ENCODE peak calls at places on chromosomes 6 and 20, in six cellular contexts. One of them, this sample, is unnamed.

GRCh38 chr6:3247255-3248146 is 11.2 kb upstream of the PSMG4 start:
- DNase-seq in tibial nerve: peak
- DNase-seq in GM12878: no peak
- DNase-seq in adrenal gland: peak
- DNase-seq in uterus: peak
- DNase-seq in heart left ventricle: peak
- DNase-seq in this sample: peak

GRCh38 chr6:5728726-5729434 is 277.8 kb downstream of the NRN1 start:
- DNase-seq in GM12878: no peak
- DNase-seq in heart left ventricle: no peak
- DNase-seq in tibial nerve: no peak
- DNase-seq in adrenal gland: no peak
- DNase-seq in uterus: no peak
- DNase-seq in this sample: no peak

GRCh38 chr6:43623880-43624785 is 4.9 kb downstream of the GTPBP2 start:
- DNase-seq in GM12878: no peak
- DNase-seq in heart left ventricle: no peak
- DNase-seq in uterus: peak
- DNase-seq in adrenal gland: no peak
- DNase-seq in tibial nerve: no peak
- DNase-seq in this sample: peak

GRCh38 chr20:25467441-25467840 is 60.0 kb downstream of the GINS1 start:
- DNase-seq in adrenal gland: no peak
- DNase-seq in tibial nerve: no peak
- DNase-seq in uterus: no peak
- DNase-seq in GM12878: no peak
- DNase-seq in heart left ventricle: no peak
- DNase-seq in this sample: no peak

GRCh38 chr6:117025310-117025709 is 148.3 kb downstream of the RFX6 start:
- DNase-seq in tibial nerve: no peak
- DNase-seq in adrenal gland: no peak
- DNase-seq in heart left ventricle: no peak
- DNase-seq in uterus: no peak
- DNase-seq in GM12878: no peak
- DNase-seq in this sample: no peak

GRCh38 chr6:67102743-67103142 is 1395.7 kb upstream of the EYS start:
- DNase-seq in heart left ventricle: no peak
- DNase-seq in tibial nerve: no peak
- DNase-seq in adrenal gland: no peak
- DNase-seq in GM12878: no peak
- DNase-seq in uterus: no peak
- DNase-seq in this sample: no peak

GRCh38 chr20:11850901-11851300 is 66.8 kb upstream of the BTBD3 start:
- DNase-seq in GM12878: no peak
- DNase-seq in adrenal gland: no peak
- DNase-seq in uterus: no peak
- DNase-seq in tibial nerve: no peak
- DNase-seq in heart left ventricle: no peak
- DNase-seq in this sample: no peak

GRCh38 chr6:74577619-74578018 is 628.2 kb downstream of the COL12A1 start:
- DNase-seq in heart left ventricle: no peak
- DNase-seq in uterus: no peak
- DNase-seq in GM12878: no peak
- DNase-seq in tibial nerve: no peak
- DNase-seq in adrenal gland: no peak
- DNase-seq in this sample: no peak

GRCh38 chr6:137913434-137913833 is 46.4 kb downstream of the TNFAIP3 start:
- DNase-seq in tibial nerve: no peak
- DNase-seq in heart left ventricle: no peak
- DNase-seq in uterus: no peak
- DNase-seq in adrenal gland: no peak
- DNase-seq in GM12878: no peak
- DNase-seq in this sample: no peak

GRCh38 chr6:3902786-3903648 is 53.8 kb downstream of the FAM50B start:
- DNase-seq in GM12878: no peak
- DNase-seq in adrenal gland: no peak
- DNase-seq in tibial nerve: no peak
- DNase-seq in heart left ventricle: no peak
- DNase-seq in uterus: no peak
- DNase-seq in this sample: no peak

GRCh38 chr6:142300758-142301251 is 1.0 kb upstream of the ADGRG6 start:
- DNase-seq in tibial nerve: no peak
- DNase-seq in GM12878: no peak
- DNase-seq in adrenal gland: peak
- DNase-seq in uterus: no peak
- DNase-seq in heart left ventricle: peak
- DNase-seq in this sample: no peak

DNA sequence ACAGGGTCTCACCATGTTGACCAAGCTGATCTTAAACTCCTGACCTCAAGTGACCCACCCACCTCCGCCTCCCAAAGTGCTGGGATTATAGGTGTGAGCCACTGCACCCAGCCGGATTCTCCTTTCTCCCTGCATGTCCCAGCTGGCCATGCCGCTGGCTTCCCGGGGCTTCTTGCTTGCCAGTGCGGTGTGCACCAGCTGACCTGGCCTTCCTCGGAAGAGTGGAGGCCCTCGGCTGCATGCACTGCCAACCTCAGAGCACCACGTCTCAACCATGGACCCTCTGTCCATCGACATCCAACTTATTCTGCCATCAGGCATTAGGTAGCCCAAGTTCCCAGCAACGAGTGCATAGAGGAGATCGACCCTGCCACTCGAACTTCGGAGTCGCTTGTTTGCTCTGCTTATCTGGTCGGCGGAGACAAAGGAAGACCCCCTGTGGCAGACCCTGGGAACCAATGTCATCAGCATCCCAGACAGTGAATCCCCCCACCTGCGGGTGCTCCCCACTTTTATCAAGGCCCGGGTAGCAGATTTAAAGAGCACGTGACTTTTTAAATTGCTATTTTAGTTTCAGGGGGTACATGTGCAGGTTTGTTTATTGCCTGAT is 307.8 kb downstream of the CDH4 start:
- DNase-seq in heart left ventricle: no peak
- DNase-seq in uterus: no peak
- DNase-seq in tibial nerve: no peak
- DNase-seq in GM12878: no peak
- DNase-seq in adrenal gland: no peak
- DNase-seq in this sample: no peak
- TF ChIP-seq POLR2A in heart left ventricle: no peak
- TF ChIP-seq POLR2A in uterus: no peak
- TF ChIP-seq POLR2A in tibial nerve: no peak
- TF ChIP-seq POLR2A in GM12878: no peak
- TF ChIP-seq POLR2A in adrenal gland: no peak
- TF ChIP-seq POLR2A in this sample: no peak

GRCh38 chr6:125961117-125961516 is 4.5 kb downstream of the HINT3 start:
- DNase-seq in tibial nerve: no peak
- DNase-seq in adrenal gland: no peak
- DNase-seq in GM12878: no peak
- DNase-seq in uterus: no peak
- DNase-seq in heart left ventricle: no peak
- DNase-seq in this sample: no peak

GRCh38 chr6:125954735-125955410 is 1.7 kb upstream of the HINT3 start:
- DNase-seq in uterus: no peak
- DNase-seq in heart left ventricle: no peak
- DNase-seq in GM12878: no peak
- DNase-seq in adrenal gland: no peak
- DNase-seq in tibial nerve: no peak
- DNase-seq in this sample: no peak

GRCh38 chr6:125957391-125957693 is 772 bp downstream of the HINT3 start:
- DNase-seq in tibial nerve: no peak
- DNase-seq in heart left ventricle: no peak
- DNase-seq in GM12878: no peak
- DNase-seq in adrenal gland: no peak
- DNase-seq in uterus: no peak
- DNase-seq in this sample: no peak

GRCh38 chr6:125956506-125957390 is at the start of gene HINT3:
- DNase-seq in GM12878: peak
- DNase-seq in adrenal gland: peak
- DNase-seq in heart left ventricle: peak
- DNase-seq in tibial nerve: peak
- DNase-seq in uterus: peak
- DNase-seq in this sample: peak

GRCh38 chr6:125957845-125958244 is 1.3 kb downstream of the HINT3 start:
- DNase-seq in adrenal gland: peak
- DNase-seq in heart left ventricle: no peak
- DNase-seq in uterus: no peak
- DNase-seq in GM12878: no peak
- DNase-seq in tibial nerve: no peak
- DNase-seq in this sample: peak
- TF ChIP-seq POLR2A in adrenal gland: no peak
- TF ChIP-seq POLR2A in heart left ventricle: no peak
- TF ChIP-seq POLR2A in uterus: peak
- TF ChIP-seq POLR2A in GM12878: no peak
- TF ChIP-seq POLR2A in tibial nerve: no peak
- TF ChIP-seq POLR2A in this sample: no peak

GRCh38 chr6:113672691-113673149 is 184.4 kb upstream of the MARCKS start:
- DNase-seq in adrenal gland: peak
- DNase-seq in heart left ventricle: peak
- DNase-seq in tibial nerve: peak
- DNase-seq in GM12878: no peak
- DNase-seq in uterus: peak
- DNase-seq in this sample: no peak
- TF ChIP-seq POLR2A in adrenal gland: no peak
- TF ChIP-seq POLR2A in heart left ventricle: no peak
- TF ChIP-seq POLR2A in tibial nerve: no peak
- TF ChIP-seq POLR2A in GM12878: no peak
- TF ChIP-seq POLR2A in uterus: no peak
- TF ChIP-seq POLR2A in this sample: no peak

DNA sequence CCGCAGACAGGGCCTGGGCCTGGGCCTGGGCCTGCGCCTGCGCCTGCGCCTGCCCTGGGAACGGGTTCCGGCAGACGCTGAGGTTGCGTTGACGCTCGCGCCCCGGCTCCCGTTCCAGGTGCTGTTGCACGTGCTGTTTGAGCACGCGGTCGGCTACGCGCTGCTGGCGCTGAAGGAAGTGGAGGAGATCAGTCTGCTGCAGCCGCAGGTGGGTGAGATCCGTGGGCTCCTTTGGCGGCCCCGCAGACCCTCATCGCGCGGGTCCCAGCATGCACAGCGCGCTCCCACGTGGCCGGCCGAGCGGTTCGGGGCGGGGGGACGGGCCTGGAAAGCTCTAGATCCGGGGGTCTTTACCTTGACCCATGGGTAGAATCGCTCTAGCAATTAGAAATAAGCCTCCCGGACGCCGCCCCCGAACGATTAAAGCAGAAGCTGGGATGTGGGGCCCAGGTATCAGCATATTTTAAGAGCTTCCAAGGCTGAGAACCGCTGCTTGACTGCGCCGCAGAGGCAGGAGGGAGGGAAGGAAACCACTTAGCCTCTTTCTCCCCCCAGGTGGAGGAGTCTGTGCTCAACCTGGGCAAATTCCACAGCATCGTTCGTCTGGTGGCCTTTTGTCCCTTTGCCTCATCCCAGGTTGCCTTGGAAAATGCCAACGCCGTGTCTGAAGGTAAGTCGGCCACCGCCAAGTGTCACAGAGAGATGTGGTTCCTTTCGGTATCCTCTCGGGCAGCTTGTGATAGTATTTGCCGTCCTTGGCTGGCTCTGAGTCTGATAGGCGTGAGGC is 485 bp downstream of the NOP56 start:
- DNase-seq in heart left ventricle: no peak
- DNase-seq in tibial nerve: no peak
- DNase-seq in adrenal gland: peak
- DNase-seq in uterus: no peak
- DNase-seq in GM12878: no peak
- DNase-seq in this sample: peak
- TF ChIP-seq POLR2A in heart left ventricle: no peak
- TF ChIP-seq POLR2A in tibial nerve: no peak
- TF ChIP-seq POLR2A in adrenal gland: no peak
- TF ChIP-seq POLR2A in uterus: no peak
- TF ChIP-seq POLR2A in GM12878: peak
- TF ChIP-seq POLR2A in this sample: no peak

DNA sequence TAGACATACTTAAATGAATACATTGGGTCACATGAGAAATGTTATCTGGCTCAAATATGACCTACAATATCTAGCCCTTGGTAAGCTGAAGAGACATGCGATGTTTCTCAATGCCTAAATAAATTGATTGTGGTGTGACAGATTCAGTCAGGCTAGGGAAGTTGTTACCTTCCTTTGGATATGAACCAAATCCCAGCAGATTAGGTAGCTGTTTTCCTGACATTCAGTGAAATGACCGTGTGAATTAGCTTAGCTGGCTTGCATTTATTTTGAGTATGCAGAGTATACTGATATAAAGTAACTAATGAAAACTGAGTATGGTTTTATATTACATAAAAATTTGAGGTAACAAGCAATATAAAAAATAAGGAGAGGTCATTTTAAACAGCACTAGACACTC is 288.2 kb downstream of the GJA1 start:
- DNase-seq in adrenal gland: no peak
- DNase-seq in tibial nerve: no peak
- DNase-seq in uterus: no peak
- DNase-seq in heart left ventricle: no peak
- DNase-seq in GM12878: no peak
- DNase-seq in this sample: no peak
- TF ChIP-seq POLR2A in adrenal gland: no peak
- TF ChIP-seq POLR2A in tibial nerve: no peak
- TF ChIP-seq POLR2A in uterus: no peak
- TF ChIP-seq POLR2A in heart left ventricle: no peak
- TF ChIP-seq POLR2A in GM12878: no peak
- TF ChIP-seq POLR2A in this sample: no peak

GRCh38 chr20:62408640-62409039 is 1.6 kb upstream of the CABLES2 start:
- DNase-seq in tibial nerve: no peak
- DNase-seq in adrenal gland: no peak
- DNase-seq in GM12878: no peak
- DNase-seq in uterus: no peak
- DNase-seq in heart left ventricle: no peak
- DNase-seq in this sample: no peak

GRCh38 chr20:62410742-62411478 is 3.8 kb upstream of the CABLES2 start:
- DNase-seq in uterus: no peak
- DNase-seq in heart left ventricle: no peak
- DNase-seq in tibial nerve: no peak
- DNase-seq in GM12878: no peak
- DNase-seq in adrenal gland: no peak
- DNase-seq in this sample: no peak

GRCh38 chr20:62411479-62412193 is 4.6 kb upstream of the CABLES2 start:
- DNase-seq in GM12878: no peak
- DNase-seq in tibial nerve: no peak
- DNase-seq in heart left ventricle: no peak
- DNase-seq in adrenal gland: no peak
- DNase-seq in uterus: no peak
- DNase-seq in this sample: no peak

GRCh38 chr20:62409086-62409853 is 2.2 kb upstream of the CABLES2 start:
- DNase-seq in GM12878: no peak
- DNase-seq in uterus: no peak
- DNase-seq in tibial nerve: no peak
- DNase-seq in heart left ventricle: no peak
- DNase-seq in adrenal gland: no peak
- DNase-seq in this sample: no peak

GRCh38 chr20:62409935-62410741 is 3.1 kb upstream of the CABLES2 start:
- DNase-seq in heart left ventricle: no peak
- DNase-seq in GM12878: no peak
- DNase-seq in tibial nerve: no peak
- DNase-seq in adrenal gland: peak
- DNase-seq in uterus: peak
- DNase-seq in this sample: peak
- TF ChIP-seq POLR2A in heart left ventricle: no peak
- TF ChIP-seq POLR2A in GM12878: no peak
- TF ChIP-seq POLR2A in tibial nerve: no peak
- TF ChIP-seq POLR2A in adrenal gland: no peak
- TF ChIP-seq POLR2A in uterus: no peak
- TF ChIP-seq POLR2A in this sample: no peak

This sample was measured in testis.